ENCODE peak calls at places on chromosome 22, in four cellular contexts. T, Z, M and B are unnamed samples.

GRCh38 chr22:50403701-50404101 is 60.6 kb downstream of the PPP6R2 start:
- DNase-seq in T (no peak), Z (no peak), M (no peak), B (no peak)

GRCh38 chr22:48141301-48141700 is 1378.9 kb downstream of the TBC1D22A start:
- DNase-seq in T (no peak), Z (no peak), M (no peak), B (no peak)

GRCh38 chr22:35114296-35114980 is 48.5 kb downstream of the ISX start:
- DNase-seq in T (no peak), Z (no peak), M (no peak), B (no peak)

GRCh38 chr22:38981005-38981658 is 1.0 kb upstream of the APOBEC3B start:
- DNase-seq in T (peak; percentile 52), Z (peak; percentile 10), M (peak; percentile 79), B (no peak)

GRCh38 chr22:35552186-35552842 is 11.7 kb downstream of the RASD2 start:
- DNase-seq in T (peak; percentile 34), Z (peak; percentile 59), M (no peak), B (peak; percentile 87)

GRCh38 chr22:24951942-24952836 is at the start of gene KIAA1671:
- DNase-seq in T (peak; percentile 37), Z (peak; percentile 77), M (peak; percentile 50), B (peak; percentile 65)

GRCh38 chr22:40237241-40237640 is 59.5 kb downstream of the TNRC6B start:
- DNase-seq in T (no peak), Z (no peak), M (no peak), B (no peak)

GRCh38 chr22:29031236-29031982 is 30.2 kb downstream of the C22orf31 start:
- DNase-seq in T (peak; percentile 97), Z (peak; percentile 28), M (peak; percentile 70), B (no peak)

GRCh38 chr22:28053871-28054621 is 135.0 kb upstream of the PITPNB start:
- DNase-seq in T (no peak), Z (no peak), M (no peak), B (no peak)

GRCh38 chr22:49892226-49892899 is 25.9 kb downstream of the ALG12 start:
- DNase-seq in T (no peak), Z (no peak), M (no peak), B (no peak)

GRCh38 chr22:32684148-32684821 is 117.2 kb upstream of the TIMP3 start:
- DNase-seq in T (no peak), Z (no peak), M (no peak), B (no peak)

GRCh38 chr22:28435271-28435825 is 244.3 kb downstream of the TTC28 start:
- DNase-seq in T (no peak), Z (no peak), M (peak; percentile 49), B (no peak)

GRCh38 chr22:46734830-46735453 is 3.1 kb downstream of the CERK start:
- DNase-seq in T (no peak), Z (no peak), M (no peak), B (peak; percentile 85)

GRCh38 chr22:41273128-41273527 is 12.9 kb downstream of the RANGAP1 start:
- DNase-seq in T (no peak), Z (no peak), M (no peak), B (no peak)

GRCh38 chr22:17781319-17782031 is 7.2 kb upstream of the BID start:
- DNase-seq in T (peak; percentile 54), Z (peak; percentile 35), M (peak; percentile 92), B (peak; percentile 56)

GRCh38 chr22:50206599-50206998 is 5.8 kb downstream of the SELENOO start:
- DNase-seq in T (no peak), Z (peak; percentile 28), M (no peak), B (no peak)

GRCh38 chr22:38180841-38181452 is 683 bp downstream of the PLA2G6 start:
- DNase-seq in T (no peak), Z (peak; percentile 60), M (peak; percentile 77), B (no peak)

GRCh38 chr22:46583571-46583970 is 36.6 kb upstream of the GRAMD4 start:
- DNase-seq in T (no peak), Z (no peak), M (no peak), B (no peak)

GRCh38 chr22:50507421-50507990 is at the start of gene LMF2:
- DNase-seq in T (peak; percentile 39), Z (peak; percentile 95), M (peak; percentile 42), B (peak; percentile 97)

GRCh38 chr22:38097557-38098409 is 12.7 kb downstream of the BAIAP2L2 start:
- DNase-seq in T (no peak), Z (peak; percentile 54), M (no peak), B (no peak)

GRCh38 chr22:27986459-27986858 is 67.4 kb upstream of the PITPNB start:
- DNase-seq in T (no peak), Z (no peak), M (no peak), B (no peak)